ENCODE peak calls at places on chromosomes 5 and 9, in ten cellular contexts. O is GM23248, E is psoas muscle, R is fibroblast of lung, A is Karpas-422, P is prostate gland, L is IMR-90, Y is neural progenitor cell, Z is tibial artery, X is brain microvascular endothelial cell. C is an unnamed sample. For H3K36me3, the result is how much of the 10 kb centered on the place peaks cover.

GRCh38 chr9:134284273-134284672 is 42.0 kb upstream of the RXRA start:
- DNase-seq in O (peak), E (peak), R (no peak), A (no peak), P (peak), L (no peak), Y (no peak), Z (no peak), X (no peak), C (peak)

GRCh38 chr9:134899168-134899567 is 18.5 kb downstream of the FCN1 start:
- DNase-seq in O (no peak), E (no peak), R (no peak), A (no peak), P (no peak), L (no peak), Y (no peak), Z (no peak), X (no peak), C (no peak)

GRCh38 chr9:83280259-83280658 is 217.3 kb upstream of the RASEF start:
- DNase-seq in O (peak), E (no peak), R (no peak), A (no peak), P (no peak), L (no peak), Y (no peak), Z (no peak), X (peak), C (no peak)

GRCh38 chr9:85569988-85570387 is 171.8 kb downstream of the AGTPBP1 start:
- DNase-seq in O (peak), E (no peak), R (peak), A (no peak), P (no peak), L (peak), Y (no peak), Z (no peak), X (peak), C (no peak)

GRCh38 chr5:146884230-146884629 is 5.7 kb upstream of the PPP2R2B start:
- DNase-seq in O (no peak), E (no peak), R (no peak), A (no peak), P (no peak), L (no peak), Y (no peak), Z (no peak), X (no peak), C (no peak)

GRCh38 chr5:159913048-159913447 is 3.2 kb upstream of the ADRA1B start:
- DNase-seq in O (peak), E (no peak), R (peak), A (no peak), P (no peak), L (peak), Y (no peak), Z (no peak), X (peak), C (no peak)

GRCh38 chr5:91937121-91937520 is 554.0 kb upstream of the ARRDC3 start:
- DNase-seq in O (peak), E (no peak), R (peak), A (no peak), P (no peak), L (no peak), Y (no peak), Z (no peak), X (no peak), C (no peak)

GRCh38 chr5:15718411-15719178 is 218.6 kb downstream of the FBXL7 start:
- DNase-seq in O (no peak), E (no peak), R (no peak), A (no peak), P (no peak), L (no peak), Y (no peak), Z (no peak), X (no peak), C (no peak)

GRCh38 chr9:79360387-79361347 is 211.1 kb upstream of the TLE4 start:
- DNase-seq in O (peak), E (no peak), R (no peak), A (no peak), P (no peak), L (peak), Y (no peak), Z (no peak), X (peak), C (no peak)

GRCh38 chr5:9339206-9339818 is 206.6 kb downstream of the SEMA5A start:
- DNase-seq in O (no peak), E (no peak), R (no peak), A (peak), P (no peak), L (no peak), Y (peak), Z (no peak), X (no peak), C (peak)

GRCh38 chr9:127200106-127200862 is 64.3 kb upstream of the GARNL3 start:
- DNase-seq in O (no peak), E (peak), R (no peak), A (no peak), P (no peak), L (no peak), Y (no peak), Z (no peak), X (no peak), C (no peak)

GRCh38 chr9:24011206-24011605 is 185.2 kb upstream of the ELAVL2 start:
- DNase-seq in O (no peak), E (no peak), R (no peak), A (no peak), P (no peak), L (no peak), Y (peak), Z (no peak), X (no peak), C (no peak)

GRCh38 chr5:37166197-37166596 is 83.0 kb downstream of the CPLANE1 start:
- DNase-seq in O (no peak), E (no peak), R (no peak), A (no peak), P (no peak), L (no peak), Y (no peak), Z (no peak), X (no peak), C (no peak)
- H3K36me3 ChIP-seq in O (under half), E (half or more), R (under half), A (under half), P (under half), L (under half), Y (under half), Z (under half), X (under half), C (under half)

GRCh38 chr9:93132946-93133640 is 958 bp downstream of the NINJ1 start:
- DNase-seq in O (peak), E (no peak), R (peak), A (no peak), P (peak), L (no peak), Y (peak), Z (peak), X (no peak), C (peak)
- H3K36me3 ChIP-seq in O (under half), E (under half), R (under half), A (under half), P (under half), L (under half), Y (under half), Z (under half), X (under half), C (under half)

DNA sequence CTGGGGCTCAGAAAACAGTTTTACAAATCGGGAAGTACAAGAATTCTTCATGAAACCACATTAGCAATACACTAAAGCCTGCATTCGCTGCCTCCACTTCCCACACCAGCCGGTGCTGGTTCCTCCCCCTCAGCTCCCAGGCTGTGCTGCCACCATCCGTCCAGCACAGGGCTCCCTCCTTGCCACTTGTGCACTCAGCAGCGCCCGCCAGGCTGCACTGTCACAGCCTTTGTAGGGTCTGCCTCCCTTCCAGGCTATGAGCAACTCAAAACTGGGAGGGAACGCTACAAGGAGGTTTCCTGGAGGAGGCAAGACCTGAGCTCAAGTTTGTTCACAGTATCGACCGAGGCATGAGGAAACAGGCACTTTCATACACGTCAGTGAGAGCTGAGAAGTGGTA is 7.7 kb downstream of the MAPK9 start:
- DNase-seq in O (no peak), E (no peak), R (no peak), A (no peak), P (no peak), L (no peak), Y (peak), Z (no peak), X (no peak), C (no peak)
- H3K36me3 ChIP-seq in O (under half), E (under half), R (under half), A (half or more), P (under half), L (under half), Y (under half), Z (under half), X (under half), C (half or more)

GRCh38 chr5:168667301-168667859 is 88.2 kb upstream of the PANK3 start:
- DNase-seq in O (no peak), E (no peak), R (no peak), A (no peak), P (no peak), L (no peak), Y (no peak), Z (no peak), X (no peak), C (no peak)
- H3K36me3 ChIP-seq in O (under half), E (under half), R (under half), A (under half), P (under half), L (under half), Y (under half), Z (under half), X (under half), C (under half)

GRCh38 chr5:31415009-31415923 is 116.6 kb downstream of the DROSHA start:
- DNase-seq in O (peak), E (no peak), R (no peak), A (no peak), P (no peak), L (no peak), Y (no peak), Z (no peak), X (no peak), C (no peak)
- H3K36me3 ChIP-seq in O (under half), E (half or more), R (under half), A (under half), P (under half), L (under half), Y (under half), Z (under half), X (under half), C (half or more)